ENCODE peak calls at places on chromosomes 13 and 19, in five cellular contexts. T is neuronal stem cell, Y is H1, P is H9, L is mesendoderm. E is an unnamed sample.

GRCh38 chr13:44238011-44238421 is 135.6 kb upstream of the SERP2 start:
- DNase-seq in L (no peak), T (no peak), P (no peak), Y (no peak), E (peak)

GRCh38 chr13:50340566-50341287 is 325.5 kb downstream of the KCNRG start:
- DNase-seq in L (no peak), T (no peak), Y (no peak), P (no peak), E (no peak)

GRCh38 chr19:4870025-4870700 is 2.7 kb upstream of the PLIN3 start:
- DNase-seq in L (peak), P (peak), T (no peak), Y (no peak), E (peak)

GRCh38 chr13:98254541-98254940 is 77.5 kb upstream of the RNF113B start:
- DNase-seq in T (no peak), P (no peak), Y (no peak), L (no peak), E (peak)

GRCh38 chr19:49331616-49332055 is 3.6 kb upstream of the CD37 start:
- DNase-seq in L (peak), Y (no peak), P (peak), T (no peak), E (peak)

GRCh38 chr19:1871140-1871597 is 7.8 kb upstream of the KLF16 start:
- DNase-seq in Y (no peak), P (no peak), T (no peak), L (no peak), E (no peak)

GRCh38 chr19:12695997-12696365 is 450 bp downstream of the FBXW9 start:
- DNase-seq in Y (no peak), L (no peak), T (no peak), P (no peak), E (no peak)

GRCh38 chr13:23348270-23349126 is 85.0 kb downstream of the SACS start:
- DNase-seq in Y (no peak), P (no peak), L (peak), T (no peak), E (no peak)

GRCh38 chr13:74747186-74747955 is 613.2 kb upstream of the KLF12 start:
- DNase-seq in P (no peak), Y (no peak), T (no peak), L (no peak), E (no peak)

GRCh38 chr13:48600374-48601364 is 53.1 kb upstream of the CYSLTR2 start:
- DNase-seq in Y (no peak), L (peak), P (no peak), T (no peak), E (peak)

GRCh38 chr13:101417043-101417406 is 717 bp upstream of the NALCN start:
- DNase-seq in Y (no peak), T (no peak), P (no peak), L (peak), E (peak)

GRCh38 chr19:30362156-30362754 is 9.9 kb upstream of the ZNF536 start:
- DNase-seq in P (no peak), L (peak), T (no peak), Y (no peak), E (no peak)

GRCh38 chr13:92823059-92823458 is 403.5 kb upstream of the GPC6 start:
- DNase-seq in P (no peak), T (no peak), Y (no peak), L (no peak), E (no peak)

GRCh38 chr13:82747948-82748347 is 1134.3 kb downstream of the SLITRK1 start:
- DNase-seq in P (no peak), T (no peak), L (peak), Y (no peak), E (no peak)

GRCh38 chr19:10603873-10604459 is 16.9 kb upstream of the AP1M2 start:
- DNase-seq in T (no peak), Y (no peak), L (peak), P (no peak), E (peak)

GRCh38 chr19:47469719-47470118 is 2.0 kb downstream of the SLC8A2 start:
- DNase-seq in P (no peak), T (no peak), Y (no peak), L (no peak), E (no peak)

GRCh38 chr19:33883869-33884519 is 87.3 kb downstream of the KCTD15 start:
- DNase-seq in T (no peak), P (peak), L (peak), Y (peak), E (no peak)

GRCh38 chr13:48235100-48235813 is 2.3 kb downstream of the ITM2B start:
- DNase-seq in Y (no peak), L (peak), P (peak), T (no peak), E (peak)

GRCh38 chr19:28242317-28242927 is 970.5 kb downstream of the UQCRFS1 start:
- DNase-seq in Y (peak), P (peak), L (peak), T (peak), E (no peak)

GRCh38 chr19:50626011-50626410 is 13.7 kb downstream of the SYT3 start:
- DNase-seq in T (no peak), Y (no peak), L (no peak), P (no peak), E (no peak)

GRCh38 chr13:60435762-60436374 is 38.8 kb downstream of the TDRD3 start:
- DNase-seq in Y (no peak), P (no peak), L (no peak), T (no peak), E (no peak)

GRCh38 chr19:3986260-3987041 is 1.2 kb upstream of the EEF2 start:
- DNase-seq in P (peak), L (no peak), Y (no peak), T (peak), E (peak)

GRCh38 chr19:870963-871401 is 11.5 kb downstream of the CFD start:
- DNase-seq in L (no peak), P (no peak), Y (no peak), T (no peak), E (no peak)

GRCh38 chr19:3358919-3359849 is 7.2 kb upstream of the NFIC start:
- DNase-seq in P (no peak), Y (no peak), L (no peak), T (no peak), E (peak)

GRCh38 chr19:45342911-45343310 is 2.4 kb downstream of the KLC3 start:
- DNase-seq in Y (no peak), T (no peak), L (no peak), P (no peak), E (no peak)

GRCh38 chr19:45346449-45346848 is 5.9 kb downstream of the KLC3 start:
- DNase-seq in L (peak), P (peak), Y (no peak), T (no peak), E (no peak)

GRCh38 chr19:45347570-45348366 is 7.2 kb downstream of the KLC3 start:
- DNase-seq in T (no peak), L (no peak), P (no peak), Y (no peak), E (no peak)

GRCh38 chr19:45344621-45345505 is 4.3 kb downstream of the KLC3 start:
- DNase-seq in T (no peak), L (no peak), Y (no peak), P (no peak), E (no peak)

GRCh38 chr19:45345506-45345860 is 4.9 kb downstream of the KLC3 start:
- DNase-seq in P (no peak), Y (no peak), T (no peak), L (no peak), E (no peak)
- H3K23ac ChIP-seq in P (no peak), Y (no peak), T (peak), L (no peak), E (no peak)

GRCh38 chr13:40749327-40749726 is 21.7 kb downstream of the MRPS31 start:
- DNase-seq in Y (no peak), T (no peak), P (no peak), L (no peak), E (no peak)
- H3K23ac ChIP-seq in Y (no peak), T (no peak), P (no peak), L (no peak), E (no peak)

GRCh38 chr19:35628264-35628564 is 622 bp upstream of the RBM42 start:
- DNase-seq in Y (no peak), L (no peak), P (no peak), T (no peak), E (no peak)

GRCh38 chr19:35628565-35629331 is at the start of gene RBM42:
- DNase-seq in P (peak), L (peak), T (peak), Y (peak), E (peak)

GRCh38 chr19:35633727-35634440 is 5.0 kb downstream of the RBM42 start:
- DNase-seq in Y (no peak), T (no peak), L (no peak), P (no peak), E (no peak)

GRCh38 chr19:35623327-35624010 is 5.4 kb upstream of the RBM42 start:
- DNase-seq in P (no peak), T (no peak), Y (no peak), L (no peak), E (no peak)

DNA sequence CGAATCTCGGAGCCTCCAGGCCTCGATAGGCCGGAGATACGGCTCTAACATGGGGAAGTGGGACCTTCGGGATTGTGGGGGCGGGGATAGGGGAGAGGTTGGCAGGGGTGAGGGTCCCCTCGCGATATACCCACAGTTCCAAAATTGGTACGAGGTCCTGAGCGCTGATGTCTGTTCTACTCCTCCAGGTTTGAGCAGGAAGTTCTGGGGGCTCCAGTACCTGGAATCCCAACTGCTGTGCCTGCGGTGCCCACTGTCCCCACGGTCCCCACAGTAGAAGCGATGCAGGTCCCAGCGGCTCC is 447 bp downstream of the RBM42 start:
- DNase-seq in L (no peak), P (no peak), Y (no peak), T (no peak), E (no peak)
- H3K23ac ChIP-seq in L (no peak), P (no peak), Y (no peak), T (peak), E (no peak)

GRCh38 chr19:44890366-44891015 is 563 bp upstream of the TOMM40 start:
- DNase-seq in T (peak), L (peak), P (peak), Y (peak), E (peak)
- H3K23ac ChIP-seq in T (peak), L (no peak), P (no peak), Y (no peak), E (no peak)

E was measured in mesenchymal stem cell.